ENCODE peak calls at places on chromosomes 12 and 14, in four cellular contexts. D, L, Y and M are unnamed samples.

GRCh38 chr12:98503593-98504367 is 11.6 kb upstream of the TMPO start:
- DNase-seq in D (peak; percentile 93), L (peak; percentile 96), Y (peak; percentile 94), M (peak; percentile 97)

GRCh38 chr12:121807656-121808347 is 4.0 kb downstream of the SETD1B start:
- DNase-seq in Y (no peak), D (no peak), L (no peak), M (no peak)

GRCh38 chr12:88944403-88944802 is 364.1 kb upstream of the KITLG start:
- DNase-seq in D (no peak), L (no peak), Y (no peak), M (peak; percentile 9)

GRCh38 chr12:116389990-116390655 is 112.6 kb upstream of the MED13L start:
- DNase-seq in D (no peak), L (no peak), Y (peak; percentile 35), M (no peak)

GRCh38 chr14:87108726-87109125 is 884.3 kb downstream of the GALC start:
- DNase-seq in D (no peak), L (no peak), Y (peak; percentile 25), M (no peak)

GRCh38 chr14:50399251-50400032 is 2.8 kb upstream of the CDKL1 start:
- DNase-seq in L (peak; percentile 36), D (no peak), Y (no peak), M (no peak)

GRCh38 chr12:50764861-50765324 is 992 bp downstream of the ATF1 start:
- DNase-seq in L (peak; percentile 37), Y (no peak), D (peak; percentile 24), M (peak; percentile 50)

GRCh38 chr14:83556746-83557460 is 1973.0 kb upstream of the FLRT2 start:
- DNase-seq in D (no peak), Y (no peak), L (no peak), M (no peak)

GRCh38 chr12:96274331-96274730 is 80.2 kb downstream of the ELK3 start:
- DNase-seq in Y (no peak), D (no peak), L (no peak), M (peak; percentile 24)

GRCh38 chr12:85530486-85530885 is 250.5 kb downstream of the ALX1 start:
- DNase-seq in L (no peak), Y (no peak), D (no peak), M (no peak)

GRCh38 chr14:64966976-64967375 is 5.2 kb downstream of the RAB15 start:
- DNase-seq in L (no peak), D (no peak), Y (no peak), M (no peak)

GRCh38 chr12:122473543-122474323 is 27.0 kb downstream of the ZCCHC8 start:
- DNase-seq in D (no peak), Y (no peak), L (no peak), M (peak; percentile 70)

GRCh38 chr12:27303139-27304111 is 29.2 kb upstream of the BMAL2 start:
- DNase-seq in D (no peak), L (no peak), Y (no peak), M (no peak)

GRCh38 chr12:26651036-26651435 is 182.0 kb downstream of the ITPR2 start:
- DNase-seq in D (no peak), L (no peak), Y (no peak), M (no peak)

GRCh38 chr12:115794659-115795081 is 482.8 kb downstream of the MED13L start:
- DNase-seq in D (no peak), L (no peak), Y (no peak), M (no peak)

GRCh38 chr14:73467377-73467776 is 9.0 kb upstream of the NUMB start:
- DNase-seq in Y (no peak), L (no peak), D (no peak), M (no peak)

GRCh38 chr14:100541621-100542560 is 45.3 kb downstream of the BEGAIN start:
- DNase-seq in D (no peak), Y (no peak), L (peak; percentile 68), M (no peak)

GRCh38 chr12:8662592-8662991 is at the start of gene MFAP5:
- DNase-seq in Y (no peak), L (no peak), D (peak; percentile 15), M (no peak)

GRCh38 chr14:71381814-71382213 is 474.6 kb downstream of the PCNX1 start:
- DNase-seq in D (no peak), L (no peak), Y (no peak), M (no peak)

GRCh38 chr12:30953257-30953656 is 26.7 kb downstream of the TSPAN11 start:
- DNase-seq in L (no peak), Y (no peak), D (no peak), M (peak; percentile 26)

GRCh38 chr14:24232645-24233537 is at the start of gene GMPR2:
- DNase-seq in D (no peak), Y (no peak), L (no peak), M (peak; percentile 43)

GRCh38 chr12:14959126-14959440 is 2.3 kb downstream of the ARHGDIB start:
- DNase-seq in Y (no peak), L (no peak), D (no peak), M (no peak)

GRCh38 chr14:34420547-34421150 is 41.4 kb downstream of the SPTSSA start:
- DNase-seq in D (no peak), Y (no peak), L (no peak), M (no peak)

GRCh38 chr12:24233519-24234246 is 284.2 kb upstream of the SOX5 start:
- DNase-seq in L (no peak), D (no peak), Y (no peak), M (no peak)

GRCh38 chr12:57625261-57626032 is 7.6 kb downstream of the B4GALNT1 start:
- DNase-seq in D (no peak), L (no peak), Y (no peak), M (no peak)

GRCh38 chr12:85568395-85569103 is 267.7 kb downstream of the RASSF9 start:
- DNase-seq in L (no peak), Y (no peak), D (no peak), M (no peak)

GRCh38 chr12:59708059-59708458 is 112.2 kb downstream of the SLC16A7 start:
- DNase-seq in Y (no peak), L (no peak), D (no peak), M (no peak)

GRCh38 chr14:100030441-100031153 is 34.6 kb upstream of the EVL start:
- DNase-seq in D (no peak), L (no peak), Y (no peak), M (no peak)

GRCh38 chr12:80154261-80154660 is 54.9 kb downstream of the OTOGL start:
- DNase-seq in L (no peak), D (no peak), Y (no peak), M (peak; percentile 55)

GRCh38 chr14:75343914-75344313 is 65.3 kb downstream of the FOS start:
- DNase-seq in D (no peak), L (no peak), Y (no peak), M (no peak)

GRCh38 chr12:74334770-74335169 is 202.9 kb upstream of the ATXN7L3B start:
- DNase-seq in Y (no peak), D (no peak), L (no peak), M (no peak)

GRCh38 chr12:49227701-49228100 is 37.2 kb upstream of the TUBA1C start:
- DNase-seq in Y (no peak), D (no peak), L (no peak), M (no peak)

GRCh38 chr14:60777856-60778578 is 43.5 kb downstream of the MNAT1 start:
- DNase-seq in L (no peak), D (peak; percentile 9), Y (no peak), M (no peak)

GRCh38 chr14:102063092-102063807 is 23.6 kb downstream of the HSP90AA1 start:
- DNase-seq in Y (peak; percentile 83), D (peak; percentile 89), L (peak; percentile 88), M (peak; percentile 81)
- TF ChIP-seq CTCF in Y (peak; percentile 29), D (peak; percentile 24), L (peak; percentile 71), M (no peak)

DNA sequence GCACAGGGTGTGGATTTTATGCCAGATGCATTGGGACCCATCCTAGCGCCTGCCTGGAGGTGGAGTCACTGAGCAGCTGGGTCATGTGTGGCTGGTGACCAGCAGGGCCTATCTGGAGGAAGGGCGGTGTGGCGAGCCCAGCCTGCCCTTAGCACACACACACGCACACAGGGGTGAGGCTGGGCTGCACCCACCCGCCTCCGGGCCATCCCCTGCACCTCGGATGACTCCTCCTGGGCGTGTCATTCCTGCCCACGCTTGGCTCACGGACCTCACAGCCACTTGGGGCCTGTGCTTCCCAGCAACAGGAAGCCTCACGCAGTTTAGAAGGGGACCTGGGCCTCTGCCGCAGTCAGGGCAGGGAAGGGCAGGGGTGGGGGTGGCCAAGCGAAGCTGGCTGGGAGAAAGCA is 36.2 kb upstream of the FZD10 start:
- DNase-seq in L (no peak), Y (peak; percentile 70), D (peak; percentile 46), M (no peak)
- TF ChIP-seq CTCF in L (no peak), Y (no peak), D (no peak), M (no peak)

GRCh38 chr12:105330283-105330937 is at the start of gene C12orf75:
- DNase-seq in Y (peak; percentile 74), L (peak; percentile 61), D (peak; percentile 69), M (peak; percentile 93)

GRCh38 chr12:105329926-105330282 is 587 bp upstream of the C12orf75 start:
- DNase-seq in Y (no peak), D (no peak), L (no peak), M (no peak)

GRCh38 chr12:105332925-105333324 is 2.4 kb downstream of the C12orf75 start:
- DNase-seq in D (no peak), Y (no peak), L (no peak), M (no peak)

GRCh38 chr12:105331805-105332251 is 1.3 kb downstream of the C12orf75 start:
- DNase-seq in D (no peak), Y (no peak), L (no peak), M (peak; percentile 53)

DNA sequence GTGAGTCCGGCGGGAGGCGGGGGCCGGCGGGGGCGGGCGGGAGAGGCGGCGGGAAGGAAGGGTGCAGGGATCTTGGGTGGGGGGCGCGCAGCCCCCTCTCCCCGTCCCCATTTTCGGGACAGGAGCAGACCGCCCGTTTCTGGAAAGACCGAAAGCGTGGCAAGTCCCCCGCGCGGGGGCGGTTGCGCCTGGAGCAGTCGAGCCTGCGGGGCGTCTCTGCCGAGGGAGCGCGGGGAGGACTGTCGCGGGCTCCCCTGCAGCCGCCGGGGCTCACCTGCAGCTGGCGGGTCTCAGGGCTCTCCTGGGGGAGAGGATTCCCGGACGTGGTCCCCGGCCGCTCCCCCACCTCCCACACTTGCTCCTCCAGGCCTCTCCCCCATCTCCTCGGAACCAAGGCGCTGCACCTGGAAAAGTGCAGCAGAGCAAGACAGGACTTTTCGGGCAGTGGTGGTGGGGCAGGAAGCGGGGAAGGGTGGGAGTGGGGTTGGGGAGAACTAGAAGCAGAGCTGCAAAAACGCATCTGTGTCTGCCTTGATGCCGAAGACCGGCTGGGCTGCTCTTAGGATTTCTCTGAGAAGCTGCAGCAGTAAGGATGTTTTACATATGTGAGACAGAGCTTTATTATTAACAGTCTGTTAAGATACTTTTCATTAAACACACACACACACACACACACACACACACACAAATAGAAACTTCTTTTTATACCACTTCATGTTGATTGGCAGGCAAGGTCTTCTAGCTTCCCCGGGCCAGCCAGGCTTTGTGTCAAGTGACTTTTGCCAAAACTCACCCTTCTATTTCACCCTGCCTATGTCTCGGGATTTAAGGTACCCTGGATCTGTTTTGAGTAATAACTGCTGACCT is 680 bp downstream of the C12orf75 start:
- DNase-seq in Y (peak; percentile 29), D (peak; percentile 7), L (peak; percentile 37), M (peak; percentile 35)
- TF ChIP-seq CTCF in Y (no peak), D (no peak), L (no peak), M (no peak)

GRCh38 chr12:108457006-108457733 is 57.9 kb upstream of the FICD start:
- DNase-seq in Y (no peak), L (no peak), D (peak; percentile 19), M (peak; percentile 71)

GRCh38 chr12:108455706-108456105 is 59.4 kb upstream of the FICD start:
- DNase-seq in D (no peak), Y (no peak), L (no peak), M (peak; percentile 23)

GRCh38 chr12:108459106-108459505 is 56.0 kb upstream of the FICD start:
- DNase-seq in D (no peak), L (no peak), Y (no peak), M (no peak)

GRCh38 chr12:108457734-108458361 is 57.2 kb upstream of the FICD start:
- DNase-seq in L (no peak), D (no peak), Y (no peak), M (no peak)

GRCh38 chr12:108461071-108461670 is 53.9 kb upstream of the FICD start:
- DNase-seq in L (no peak), D (no peak), Y (no peak), M (no peak)
- TF ChIP-seq CTCF in L (no peak), D (no peak), Y (no peak), M (no peak)